ENCODE peak calls at places on chromosomes 13 and 19, in nine cellular contexts. J, I, L, A, N, R, F, K and C are unnamed samples.
A peak's percentile ranks its signal among the peaks of the same experiment; 100 is the strongest.

GRCh38 chr19:10724573-10725071 is 6.7 kb downstream of the DNM2 start:
- DNase-seq in N (no peak), I (peak; percentile 60), F (no peak), A (no peak), J (peak; percentile 25), K (no peak), R (no peak), L (no peak), C (no peak)

GRCh38 chr13:21742041-21742440 is 71.2 kb downstream of the FGF9 start:
- DNase-seq in J (no peak), K (no peak), I (no peak), A (no peak), F (no peak), L (no peak), R (no peak), N (no peak), C (no peak)

GRCh38 chr13:49371943-49372636 is 71.8 kb downstream of the CAB39L start:
- DNase-seq in L (no peak), N (peak; percentile 22), R (no peak), I (no peak), A (no peak), F (no peak), K (no peak), J (no peak), C (no peak)

GRCh38 chr19:16457195-16457953 is 14.4 kb downstream of the EPS15L1 start:
- DNase-seq in F (peak; percentile 48), L (no peak), N (no peak), J (no peak), K (no peak), A (no peak), R (no peak), I (peak; percentile 53), C (no peak)

GRCh38 chr13:44698076-44698475 is 121.9 kb upstream of the TSC22D1 start:
- DNase-seq in R (no peak), F (no peak), J (no peak), K (no peak), L (peak; percentile 9), I (no peak), N (no peak), A (no peak), C (no peak)

GRCh38 chr19:3080281-3080680 is 13.9 kb upstream of the GNA11 start:
- DNase-seq in A (no peak), J (no peak), I (no peak), F (peak; percentile 44), R (no peak), N (no peak), K (peak; percentile 27), L (no peak), C (no peak)

GRCh38 chr19:1074512-1075283 is 7.7 kb downstream of the ARHGAP45 start:
- DNase-seq in I (no peak), A (peak; percentile 51), N (peak; percentile 87), L (no peak), J (no peak), R (no peak), K (no peak), F (peak; percentile 88), C (no peak)

GRCh38 chr19:39112338-39112890 is 13.2 kb upstream of the PAK4 start:
- DNase-seq in A (no peak), R (peak; percentile 56), K (no peak), I (peak; percentile 23), N (no peak), J (no peak), L (no peak), F (peak; percentile 25), C (no peak)

GRCh38 chr13:25699600-25699999 is 327.8 kb downstream of the ATP8A2 start:
- DNase-seq in K (no peak), A (no peak), L (no peak), I (no peak), J (no peak), R (no peak), F (no peak), N (no peak), C (no peak)

GRCh38 chr13:73057284-73058025 is 1.4 kb upstream of the KLF5 start:
- DNase-seq in I (no peak), J (no peak), F (no peak), L (no peak), N (no peak), K (no peak), R (no peak), A (no peak), C (no peak)

GRCh38 chr19:49142866-49143335 is 12.3 kb downstream of the HRC start:
- DNase-seq in L (peak; percentile 40), J (peak; percentile 56), N (no peak), A (peak; percentile 90), I (peak; percentile 86), R (no peak), F (peak; percentile 93), K (peak; percentile 69), C (no peak)

GRCh38 chr19:3359850-3360493 is 6.4 kb upstream of the NFIC start:
- DNase-seq in F (no peak), R (no peak), J (no peak), N (no peak), K (no peak), L (no peak), A (no peak), I (no peak), C (no peak)

GRCh38 chr19:54373781-54374266 is 9.1 kb upstream of the LAIR1 start:
- DNase-seq in R (no peak), L (no peak), K (no peak), J (no peak), I (no peak), A (no peak), N (no peak), F (peak; percentile 39), C (no peak)

GRCh38 chr13:44422755-44423643 is 49.4 kb downstream of the SERP2 start:
- DNase-seq in J (no peak), K (no peak), L (no peak), I (no peak), N (no peak), F (no peak), R (no peak), A (peak; percentile 36), C (no peak)

GRCh38 chr19:14371321-14371821 is 9.9 kb upstream of the ADGRE5 start:
- DNase-seq in I (no peak), A (no peak), L (no peak), F (no peak), J (no peak), R (no peak), N (no peak), K (no peak), C (no peak)

GRCh38 chr19:20276011-20276738 is 109.2 kb downstream of the ZNF486 start:
- DNase-seq in A (no peak), L (no peak), K (no peak), F (no peak), N (no peak), R (no peak), J (no peak), I (no peak), C (no peak)

GRCh38 chr13:30808600-30808999 is 73.3 kb downstream of the ALOX5AP start:
- DNase-seq in I (peak; percentile 43), J (no peak), F (no peak), K (no peak), A (no peak), R (no peak), L (no peak), N (no peak), C (no peak)